ENCODE peak calls at places on chromosomes 2 and 18, in nine cellular contexts. K is HCT116, G is GM23338, N is prostate gland, S is sigmoid colon, Y is HepG2, O is stomach, A is K562, W is Panc1. L is an unnamed sample.

GRCh38 chr2:47344890-47345583 is 57.9 kb upstream of the MSH2 start:
- DNase-seq in K (peak; percentile 86), G (peak; percentile 99), N (peak; percentile 87), S (peak; percentile 76), Y (peak; percentile 100), O (peak; percentile 88), A (peak; percentile 76), W (no peak), L (peak; percentile 91)

GRCh38 chr2:234496835-234497591 is at the start of gene ARL4C:
- DNase-seq in K (no peak), G (peak; percentile 78), N (peak; percentile 69), S (peak; percentile 80), Y (peak; percentile 37), O (peak; percentile 71), A (peak; percentile 89), W (no peak), L (peak; percentile 66)

GRCh38 chr2:25257032-25257455 is 84.7 kb downstream of the DNMT3A start:
- DNase-seq in K (no peak), G (peak; percentile 58), N (no peak), S (peak; percentile 80), Y (no peak), O (no peak), A (no peak), W (no peak), L (no peak)

GRCh38 chr2:232486558-232487384 is 863 bp downstream of the ECEL1 start:
- DNase-seq in K (no peak), G (peak; percentile 36), N (no peak), S (peak; percentile 38), Y (no peak), O (no peak), A (no peak), W (no peak), L (no peak)

GRCh38 chr2:186757009-186757408 is 63.1 kb downstream of the FAM171B start:
- DNase-seq in K (no peak), G (peak; percentile 88), N (no peak), S (no peak), Y (no peak), O (no peak), A (no peak), W (no peak), L (no peak)

GRCh38 chr2:236102971-236103370 is 65.2 kb downstream of the GBX2 start:
- DNase-seq in K (no peak), G (no peak), N (no peak), S (no peak), Y (no peak), O (no peak), A (no peak), W (no peak), L (no peak)

GRCh38 chr2:37827911-37828411 is 97.1 kb upstream of the RMDN2 start:
- DNase-seq in K (no peak), G (no peak), N (no peak), S (no peak), Y (peak; percentile 78), O (no peak), A (no peak), W (no peak), L (no peak)

GRCh38 chr2:180307096-180307495 is 300.0 kb upstream of the CWC22 start:
- DNase-seq in K (no peak), G (no peak), N (no peak), S (no peak), Y (no peak), O (no peak), A (no peak), W (no peak), L (no peak)

GRCh38 chr2:19363474-19363778 is 5.0 kb upstream of the OSR1 start:
- DNase-seq in K (no peak), G (peak; percentile 51), N (no peak), S (no peak), Y (no peak), O (no peak), A (no peak), W (no peak), L (no peak)

GRCh38 chr18:79275992-79276391 is 119.7 kb upstream of the NFATC1 start:
- DNase-seq in K (no peak), G (no peak), N (no peak), S (no peak), Y (no peak), O (no peak), A (no peak), W (no peak), L (no peak)

DNA sequence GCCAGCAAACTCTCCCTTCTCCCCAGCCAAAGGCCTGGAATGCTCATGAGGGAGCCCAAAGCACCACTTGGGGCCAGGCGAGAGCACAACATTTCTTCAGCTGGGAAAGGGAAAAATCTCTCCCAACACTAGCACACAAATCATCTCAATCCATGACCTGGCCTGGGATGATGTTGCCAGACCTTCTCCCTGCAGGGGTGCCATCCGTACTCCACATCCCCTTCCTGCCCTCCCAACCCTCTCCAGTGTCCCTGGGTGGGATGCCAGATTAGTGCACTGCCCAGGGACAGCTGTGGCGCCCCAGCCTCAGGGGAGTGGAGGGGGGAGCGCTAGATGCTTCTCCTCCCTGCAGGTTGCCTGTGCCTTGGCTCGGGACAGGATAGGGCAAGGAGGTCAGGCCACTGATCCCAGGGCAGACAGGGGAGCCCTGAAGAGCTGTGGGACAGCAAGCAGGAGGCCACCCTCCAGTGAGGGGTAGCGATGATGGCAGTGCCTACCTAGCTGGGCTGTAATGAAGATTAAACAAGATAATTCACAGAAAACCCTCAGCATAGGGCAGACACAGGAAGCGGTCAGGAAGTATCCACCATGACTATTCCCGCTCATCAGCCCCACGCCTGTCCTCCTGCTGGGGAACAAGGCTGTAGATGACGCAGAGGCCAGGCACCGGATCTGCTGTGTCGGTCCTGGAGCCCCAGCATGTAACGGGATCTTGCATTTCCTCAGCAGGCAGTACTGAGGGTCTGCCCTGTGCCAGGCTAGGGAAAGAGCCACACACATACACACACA is 31.1 kb downstream of the SERTAD2 start:
- DNase-seq in K (no peak), G (peak; percentile 71), N (no peak), S (peak; percentile 59), Y (no peak), O (peak; percentile 17), A (no peak), W (no peak), L (no peak)
- TF ChIP-seq CTCF in K (no peak), G (peak; percentile 33), N (no peak), S (no peak), Y (peak; percentile 69), O (no peak), A (no peak), W (no peak), L (no peak)

GRCh38 chr18:32909798-32910561 is 137.2 kb upstream of the KLHL14 start:
- DNase-seq in K (no peak), G (no peak), N (no peak), S (no peak), Y (peak; percentile 68), O (no peak), A (no peak), W (no peak), L (no peak)

GRCh38 chr18:32910694-32911296 is 138.0 kb upstream of the KLHL14 start:
- DNase-seq in K (no peak), G (peak; percentile 37), N (no peak), S (no peak), Y (peak; percentile 16), O (no peak), A (no peak), W (no peak), L (no peak)

GRCh38 chr18:32915526-32915925 is 142.7 kb upstream of the KLHL14 start:
- DNase-seq in K (no peak), G (no peak), N (no peak), S (no peak), Y (no peak), O (no peak), A (no peak), W (no peak), L (no peak)

GRCh38 chr18:32907656-32908441 is 135.0 kb upstream of the KLHL14 start:
- DNase-seq in K (no peak), G (no peak), N (no peak), S (no peak), Y (no peak), O (no peak), A (no peak), W (no peak), L (no peak)

GRCh38 chr18:32911660-32912284 is 138.9 kb upstream of the KLHL14 start:
- DNase-seq in K (no peak), G (no peak), N (no peak), S (no peak), Y (no peak), O (no peak), A (no peak), W (peak; percentile 50), L (no peak)
- TF ChIP-seq POLR2AphosphoS5 in K (no peak), G (no peak), N (no peak), S (no peak), Y (no peak), O (no peak), A (no peak), W (no peak), L (no peak)

GRCh38 chr2:174005801-174006419 is 40.7 kb upstream of the SP3 start:
- DNase-seq in K (no peak), G (no peak), N (no peak), S (no peak), Y (no peak), O (no peak), A (no peak), W (no peak), L (no peak)

GRCh38 chr2:174002679-174003078 is 37.5 kb upstream of the SP3 start:
- DNase-seq in K (no peak), G (no peak), N (no peak), S (no peak), Y (no peak), O (no peak), A (no peak), W (no peak), L (no peak)

GRCh38 chr2:174004311-174004695 is 39.1 kb upstream of the SP3 start:
- DNase-seq in K (no peak), G (no peak), N (no peak), S (no peak), Y (no peak), O (no peak), A (no peak), W (no peak), L (no peak)

GRCh38 chr2:174004900-174005605 is 39.9 kb upstream of the SP3 start:
- DNase-seq in K (no peak), G (no peak), N (no peak), S (peak; percentile 76), Y (no peak), O (no peak), A (no peak), W (no peak), L (no peak)

GRCh38 chr2:174003635-174004310 is 38.6 kb upstream of the SP3 start:
- DNase-seq in K (no peak), G (peak; percentile 48), N (no peak), S (no peak), Y (peak; percentile 64), O (peak; percentile 72), A (no peak), W (no peak), L (no peak)
- TF ChIP-seq CTCF in K (no peak), G (peak; percentile 19), N (no peak), S (no peak), Y (peak; percentile 93), O (peak; percentile 37), A (peak; percentile 17), W (peak; percentile 38), L (peak; percentile 6)

GRCh38 chr2:181810823-181811695 is 80.5 kb upstream of the ITPRID2 start:
- DNase-seq in K (peak; percentile 98), G (no peak), N (peak; percentile 70), S (no peak), Y (peak; percentile 74), O (peak; percentile 45), A (peak; percentile 27), W (peak; percentile 71), L (peak; percentile 36)
- TF ChIP-seq POLR2AphosphoS5 in K (peak; percentile 88), G (no peak), N (peak; percentile 91), S (peak; percentile 28), Y (no peak), O (peak; percentile 79), A (no peak), W (peak; percentile 77), L (peak; percentile 34)

GRCh38 chr2:27320958-27321543 is 1.8 kb downstream of the MPV17 start:
- DNase-seq in K (peak; percentile 98), G (peak; percentile 78), N (peak; percentile 80), S (peak; percentile 86), Y (peak; percentile 99), O (peak; percentile 64), A (peak; percentile 86), W (peak; percentile 95), L (peak; percentile 57)
- TF ChIP-seq CTCF in K (peak; percentile 73), G (peak; percentile 41), N (peak; percentile 22), S (peak; percentile 14), Y (peak; percentile 94), O (no peak), A (peak; percentile 71), W (no peak), L (peak; percentile 28)

L was measured in transverse colon.